ENCODE peak calls at places on chromosomes 11 and 22, in seven cellular contexts. O, F, R, E, W, B and N are unnamed samples.

GRCh38 chr22:19105867-19106802 is 16.1 kb downstream of the DGCR2 start:
- DNase-seq in O (peak), F (peak), R (no peak), E (no peak), W (no peak), B (no peak), N (no peak)

GRCh38 chr22:47027766-47028165 is 265.3 kb downstream of the TBC1D22A start:
- DNase-seq in O (no peak), F (no peak), R (no peak), E (no peak), W (no peak), B (no peak), N (no peak)

GRCh38 chr11:131763193-131763890 is 392.9 kb downstream of the NTM start:
- DNase-seq in O (no peak), F (no peak), R (no peak), E (no peak), W (no peak), B (no peak), N (no peak)

GRCh38 chr11:30585067-30585891 is 874 bp downstream of the MPPED2 start:
- DNase-seq in O (no peak), F (peak), R (peak), E (no peak), W (no peak), B (peak), N (no peak)

GRCh38 chr11:111829185-111829968 is 42.0 kb downstream of the ALG9 start:
- DNase-seq in O (no peak), F (no peak), R (no peak), E (no peak), W (no peak), B (no peak), N (no peak)

GRCh38 chr11:111435046-111435698 is 56.1 kb upstream of the POU2AF1 start:
- DNase-seq in O (no peak), F (no peak), R (no peak), E (no peak), W (peak), B (no peak), N (no peak)

GRCh38 chr11:66113132-66113856 is 43.2 kb downstream of the PACS1 start:
- DNase-seq in O (no peak), F (no peak), R (no peak), E (no peak), W (no peak), B (no peak), N (peak)

GRCh38 chr22:32348031-32348611 is 9.5 kb upstream of the RFPL3 start:
- DNase-seq in O (no peak), F (no peak), R (no peak), E (no peak), W (no peak), B (no peak), N (no peak)

GRCh38 chr11:1913271-1914060 is 6.0 kb upstream of the TNNT3 start:
- DNase-seq in O (no peak), F (no peak), R (no peak), E (no peak), W (no peak), B (no peak), N (no peak)

GRCh38 chr22:27462190-27462589 is 339.4 kb downstream of the MN1 start:
- DNase-seq in O (no peak), F (no peak), R (peak), E (no peak), W (no peak), B (peak), N (no peak)

GRCh38 chr11:74142624-74143023 is 28.2 kb downstream of the C2CD3 start:
- DNase-seq in O (no peak), F (no peak), R (no peak), E (no peak), W (no peak), B (no peak), N (no peak)

GRCh38 chr22:23282089-23282501 is 101.8 kb downstream of the BCR start:
- DNase-seq in O (no peak), F (peak), R (peak), E (peak), W (no peak), B (no peak), N (no peak)

GRCh38 chr11:132126973-132127900 is 756.8 kb downstream of the NTM start:
- DNase-seq in O (no peak), F (peak), R (peak), E (no peak), W (peak), B (peak), N (no peak)

GRCh38 chr11:116317212-116317611 is 455.6 kb downstream of the BUD13 start:
- DNase-seq in O (no peak), F (no peak), R (no peak), E (no peak), W (no peak), B (no peak), N (no peak)

GRCh38 chr11:123510579-123510905 is 80.5 kb downstream of the GRAMD1B start:
- DNase-seq in O (no peak), F (no peak), R (no peak), E (no peak), W (no peak), B (no peak), N (no peak)

GRCh38 chr22:50173983-50174355 is 3.4 kb downstream of the PANX2 start:
- DNase-seq in O (no peak), F (no peak), R (no peak), E (no peak), W (no peak), B (no peak), N (no peak)

GRCh38 chr11:6488831-6489230 is 7.5 kb downstream of the TIMM10B start:
- DNase-seq in O (no peak), F (no peak), R (no peak), E (no peak), W (no peak), B (no peak), N (no peak)

GRCh38 chr11:94545641-94546470 is 2.1 kb downstream of the FUT4 start:
- DNase-seq in O (no peak), F (no peak), R (no peak), E (no peak), W (no peak), B (no peak), N (peak)

GRCh38 chr11:27216268-27217149 is 146.5 kb downstream of the CCDC34 start:
- DNase-seq in O (no peak), F (peak), R (peak), E (peak), W (no peak), B (no peak), N (no peak)

GRCh38 chr11:62505784-62506145 is 40.8 kb downstream of the AHNAK start:
- DNase-seq in O (no peak), F (no peak), R (no peak), E (no peak), W (no peak), B (no peak), N (no peak)

GRCh38 chr11:47186937-47187681 is 875 bp upstream of the PACSIN3 start:
- DNase-seq in O (no peak), F (peak), R (peak), E (no peak), W (peak), B (no peak), N (peak)

GRCh38 chr22:41987276-41987675 is 11.3 kb upstream of the WBP2NL start:
- DNase-seq in O (no peak), F (no peak), R (no peak), E (no peak), W (no peak), B (no peak), N (no peak)

GRCh38 chr11:94784884-94785283 is 16.7 kb downstream of the AMOTL1 start:
- DNase-seq in O (no peak), F (no peak), R (no peak), E (no peak), W (no peak), B (no peak), N (no peak)

GRCh38 chr11:122354029-122354697 is 238.1 kb upstream of the BLID start:
- DNase-seq in O (no peak), F (no peak), R (no peak), E (no peak), W (no peak), B (no peak), N (no peak)

GRCh38 chr11:12618743-12619540 is 55.3 kb upstream of the TEAD1 start:
- DNase-seq in O (no peak), F (no peak), R (no peak), E (no peak), W (no peak), B (no peak), N (no peak)

GRCh38 chr22:17742528-17742902 is 31.8 kb downstream of the BID start:
- DNase-seq in O (peak), F (peak), R (peak), E (no peak), W (peak), B (peak), N (peak)

GRCh38 chr22:47000256-47000655 is 237.8 kb downstream of the TBC1D22A start:
- DNase-seq in O (no peak), F (no peak), R (no peak), E (no peak), W (no peak), B (no peak), N (no peak)

GRCh38 chr11:64331569-64332371 is 8.2 kb upstream of the CCDC88B start:
- DNase-seq in O (peak), F (peak), R (peak), E (no peak), W (peak), B (no peak), N (peak)

GRCh38 chr22:26589367-26589844 is 526 bp downstream of the TPST2 start:
- DNase-seq in O (peak), F (peak), R (no peak), E (no peak), W (no peak), B (no peak), N (peak)

GRCh38 chr11:121613724-121614123 is 161.0 kb upstream of the SORL1-AS1 start:
- DNase-seq in O (no peak), F (no peak), R (no peak), E (no peak), W (no peak), B (no peak), N (no peak)

GRCh38 chr11:64060861-64061444 is 25.2 kb downstream of the FLRT1 start:
- DNase-seq in O (peak), F (peak), R (peak), E (peak), W (peak), B (peak), N (no peak)

GRCh38 chr22:50063589-50064393 is 5.7 kb upstream of the TTLL8 start:
- DNase-seq in O (no peak), F (no peak), R (no peak), E (no peak), W (no peak), B (no peak), N (no peak)

GRCh38 chr11:61273151-61274078 is 21.7 kb downstream of the VWCE start:
- DNase-seq in O (no peak), F (peak), R (peak), E (no peak), W (no peak), B (no peak), N (no peak)

GRCh38 chr11:112302226-112302868 is 41.7 kb upstream of the PLET1 start:
- DNase-seq in O (no peak), F (no peak), R (no peak), E (no peak), W (no peak), B (no peak), N (no peak)

GRCh38 chr11:67370351-67371076 is 2.9 kb downstream of the CLCF1 start:
- DNase-seq in O (no peak), F (no peak), R (no peak), E (no peak), W (no peak), B (no peak), N (no peak)